ENCODE peak calls at places on chromosomes 6 and 20, in seven cellular contexts. J, C, S, X, Q, H and B are unnamed samples.
A peak's percentile ranks its signal among the peaks of the same experiment; 100 is the strongest.

GRCh38 chr6:28863607-28864320 is 60.0 kb downstream of the TRIM27 start:
- DNase-seq in J (peak; percentile 74), C (peak; percentile 78), S (peak; percentile 26), X (peak; percentile 87), Q (peak; percentile 76), H (peak; percentile 84), B (peak; percentile 81)

GRCh38 chr20:31839782-31840487 is 5.5 kb downstream of the FOXS1 start:
- DNase-seq in J (no peak), C (no peak), S (no peak), X (no peak), Q (no peak), H (no peak), B (no peak)

GRCh38 chr6:109515781-109516409 is 32.9 kb upstream of the ZBTB24 start:
- DNase-seq in J (no peak), C (no peak), S (no peak), X (no peak), Q (no peak), H (no peak), B (no peak)

GRCh38 chr20:25039697-25040437 is 18.1 kb downstream of the ACSS1 start:
- DNase-seq in J (no peak), C (no peak), S (no peak), X (no peak), Q (peak; percentile 41), H (no peak), B (peak; percentile 90)

GRCh38 chr20:63061051-63061531 is 54.3 kb upstream of the BHLHE23 start:
- DNase-seq in J (no peak), C (no peak), S (no peak), X (no peak), Q (no peak), H (no peak), B (no peak)

GRCh38 chr6:158752613-158753012 is 66.6 kb downstream of the EZR start:
- DNase-seq in J (no peak), C (no peak), S (no peak), X (no peak), Q (peak; percentile 94), H (no peak), B (no peak)

GRCh38 chr6:87742106-87742505 is 40.1 kb upstream of the AKIRIN2 start:
- DNase-seq in J (peak; percentile 33), C (no peak), S (no peak), X (no peak), Q (no peak), H (no peak), B (no peak)

GRCh38 chr20:38132910-38133501 is 32.1 kb downstream of the TGM2 start:
- DNase-seq in J (no peak), C (no peak), S (no peak), X (no peak), Q (no peak), H (no peak), B (no peak)

GRCh38 chr20:11429168-11429567 is 488.5 kb upstream of the BTBD3 start:
- DNase-seq in J (no peak), C (no peak), S (no peak), X (no peak), Q (no peak), H (no peak), B (peak; percentile 17)

GRCh38 chr20:59669451-59669850 is 65.1 kb downstream of the PHACTR3 start:
- DNase-seq in J (no peak), C (no peak), S (no peak), X (no peak), Q (no peak), H (no peak), B (no peak)

GRCh38 chr6:39203804-39204495 is 25.3 kb downstream of the KCNK5 start:
- DNase-seq in J (no peak), C (no peak), S (no peak), X (no peak), Q (no peak), H (no peak), B (peak; percentile 84)

GRCh38 chr20:59193325-59193724 is 29.7 kb downstream of the ZNF831 start:
- DNase-seq in J (no peak), C (no peak), S (no peak), X (no peak), Q (no peak), H (no peak), B (no peak)

GRCh38 chr6:37860226-37860839 is 40.8 kb downstream of the ZFAND3 start:
- DNase-seq in J (peak; percentile 6), C (peak; percentile 11), S (no peak), X (no peak), Q (no peak), H (peak; percentile 57), B (peak; percentile 64)

GRCh38 chr6:75337805-75338204 is 53.2 kb upstream of the TMEM30A start:
- DNase-seq in J (no peak), C (no peak), S (no peak), X (no peak), Q (no peak), H (no peak), B (no peak)

GRCh38 chr6:168037856-168038255 is 40.4 kb downstream of the KIF25 start:
- DNase-seq in J (no peak), C (no peak), S (no peak), X (no peak), Q (no peak), H (no peak), B (no peak)

GRCh38 chr6:54232703-54233102 is 75.5 kb upstream of the TINAG start:
- DNase-seq in J (no peak), C (no peak), S (no peak), X (no peak), Q (no peak), H (no peak), B (no peak)

GRCh38 chr6:134173936-134174789 is 121.7 kb upstream of the SLC2A12 start:
- DNase-seq in J (peak; percentile 81), C (peak; percentile 92), S (peak; percentile 35), X (peak; percentile 87), Q (peak; percentile 79), H (peak; percentile 82), B (peak; percentile 90)

GRCh38 chr20:4156411-4156810 is 141.1 kb upstream of the RNF24 start:
- DNase-seq in J (no peak), C (no peak), S (no peak), X (no peak), Q (no peak), H (no peak), B (peak; percentile 32)

GRCh38 chr20:6083926-6084325 is 30.1 kb upstream of the LRRN4 start:
- DNase-seq in J (no peak), C (no peak), S (no peak), X (no peak), Q (no peak), H (no peak), B (no peak)

GRCh38 chr6:75029333-75029732 is 176.5 kb downstream of the COL12A1 start:
- DNase-seq in J (no peak), C (no peak), S (no peak), X (no peak), Q (no peak), H (no peak), B (no peak)

GRCh38 chr6:69005194-69005593 is 370.1 kb downstream of the ADGRB3 start:
- DNase-seq in J (no peak), C (no peak), S (no peak), X (no peak), Q (no peak), H (no peak), B (no peak)

GRCh38 chr6:50305660-50306059 is 255.9 kb upstream of the DEFB112 start:
- DNase-seq in J (no peak), C (no peak), S (no peak), X (no peak), Q (no peak), H (no peak), B (peak; percentile 35)

GRCh38 chr6:56757585-56757984 is 114.9 kb upstream of the DST start:
- DNase-seq in J (no peak), C (no peak), S (no peak), X (no peak), Q (no peak), H (peak; percentile 60), B (peak; percentile 69)

GRCh38 chr6:119526609-119527605 is 177.3 kb upstream of the MAN1A1 start:
- DNase-seq in J (no peak), C (no peak), S (no peak), X (no peak), Q (no peak), H (no peak), B (peak; percentile 3)

GRCh38 chr6:33993091-33993490 is 152.8 kb downstream of the GRM4 start:
- DNase-seq in J (no peak), C (no peak), S (no peak), X (no peak), Q (no peak), H (no peak), B (no peak)

GRCh38 chr20:36631651-36632050 is 14.3 kb downstream of the SLA2 start:
- DNase-seq in J (no peak), C (no peak), S (no peak), X (no peak), Q (no peak), H (no peak), B (no peak)

GRCh38 chr20:33337119-33337518 is 54.1 kb downstream of the BPIFB1 start:
- DNase-seq in J (no peak), C (no peak), S (no peak), X (no peak), Q (no peak), H (no peak), B (peak; percentile 37)

GRCh38 chr6:14228571-14228970 is 111.0 kb downstream of the CD83 start:
- DNase-seq in J (no peak), C (no peak), S (no peak), X (no peak), Q (no peak), H (no peak), B (no peak)

GRCh38 chr6:97572943-97573342 is 289.9 kb upstream of the MMS22L start:
- DNase-seq in J (no peak), C (no peak), S (no peak), X (no peak), Q (no peak), H (no peak), B (no peak)

GRCh38 chr6:170211404-170212025 is 79.4 kb downstream of the DLL1 start:
- DNase-seq in J (no peak), C (no peak), S (no peak), X (no peak), Q (no peak), H (no peak), B (no peak)

GRCh38 chr6:159727717-159728440 is 573 bp downstream of the WTAP start:
- DNase-seq in J (no peak), C (no peak), S (peak; percentile 38), X (peak; percentile 38), Q (peak; percentile 76), H (no peak), B (peak; percentile 39)